ENCODE peak calls at places on chromosomes 7 and 10, in seven cellular contexts. S, I, P, K, U, M and H are unnamed samples.

GRCh38 chr10:21740989-21741388 is 207.0 kb downstream of the MLLT10 start:
- DNase-seq in M (no peak), U (no peak), K (no peak), P (no peak), I (no peak), S (no peak), H (no peak)

GRCh38 chr7:66296001-66296521 is 90.9 kb downstream of the TPST1 start:
- DNase-seq in P (no peak), M (peak; percentile 30), U (no peak), I (no peak), K (no peak), S (no peak), H (peak; percentile 77)

GRCh38 chr10:132408367-132408781 is 11.4 kb downstream of the PWWP2B start:
- DNase-seq in I (peak; percentile 41), S (no peak), K (no peak), U (no peak), P (no peak), M (no peak), H (no peak)

GRCh38 chr7:30858576-30858975 is 53.1 kb upstream of the AQP1 start:
- DNase-seq in M (no peak), K (no peak), P (no peak), S (no peak), I (no peak), U (no peak), H (no peak)

GRCh38 chr10:59674211-59674836 is 35.3 kb downstream of the SLC16A9 start:
- DNase-seq in S (no peak), P (no peak), U (no peak), M (no peak), I (peak; percentile 63), K (peak; percentile 18), H (no peak)

GRCh38 chr10:11678074-11678793 is 63.9 kb upstream of the ECHDC3 start:
- DNase-seq in I (no peak), P (peak; percentile 77), K (peak; percentile 8), S (no peak), U (no peak), M (no peak), H (no peak)

GRCh38 chr7:151251328-151251925 is 2.9 kb upstream of the SMARCD3 start:
- DNase-seq in P (no peak), U (no peak), S (peak; percentile 69), K (no peak), M (no peak), I (no peak), H (no peak)

GRCh38 chr10:125662616-125663015 is 20.3 kb downstream of the TEX36 start:
- DNase-seq in U (no peak), M (no peak), S (no peak), I (no peak), P (no peak), K (no peak), H (no peak)

GRCh38 chr10:70652761-70653657 is 19.3 kb upstream of the ADAMTS14 start:
- DNase-seq in I (no peak), S (no peak), U (no peak), P (no peak), K (peak; percentile 98), M (peak; percentile 85), H (no peak)

GRCh38 chr10:7622969-7623368 is 43.8 kb downstream of the ITIH5 start:
- DNase-seq in U (no peak), M (no peak), S (no peak), I (peak; percentile 42), P (no peak), K (no peak), H (no peak)

GRCh38 chr10:75466016-75466415 is 34.6 kb downstream of the LRMDA start:
- DNase-seq in S (no peak), U (no peak), K (no peak), M (no peak), I (no peak), P (no peak), H (no peak)

GRCh38 chr10:63427013-63427412 is 38.8 kb downstream of the JMJD1C start:
- DNase-seq in I (no peak), S (no peak), P (no peak), U (no peak), K (no peak), M (no peak), H (no peak)